ENCODE peak calls at places on chromosomes 7 and 10, in six cellular contexts. U is tibial artery, J is mucosa of descending colon, Q is osteoblast, A is small intestine, W is cardiac fibroblast. X is an unnamed sample.

GRCh38 chr10:110947061-110947595 is 27.7 kb downstream of the SHOC2 start:
- DNase-seq in U (no peak), J (no peak), Q (no peak), A (no peak), W (peak), X (peak)

GRCh38 chr7:37230221-37230620 is 218.4 kb downstream of the ELMO1 start:
- DNase-seq in U (no peak), J (no peak), Q (no peak), A (no peak), W (no peak), X (no peak)

GRCh38 chr7:118232837-118233236 is 8.3 kb downstream of the ANKRD7 start:
- DNase-seq in U (no peak), J (no peak), Q (no peak), A (no peak), W (no peak), X (peak)

GRCh38 chr7:46544396-46545008 is 623.4 kb upstream of the IGFBP3 start:
- DNase-seq in U (no peak), J (no peak), Q (no peak), A (peak), W (peak), X (peak)

GRCh38 chr10:132329565-132330485 is 2.2 kb upstream of the LRRC27 start:
- DNase-seq in U (peak), J (peak), Q (peak), A (no peak), W (peak), X (no peak)

GRCh38 chr7:79182283-79182682 is 271.2 kb downstream of the MAGI2 start:
- DNase-seq in U (no peak), J (no peak), Q (no peak), A (no peak), W (peak), X (peak)

GRCh38 chr7:16563281-16564022 is 36.8 kb downstream of the LRRC72 start:
- DNase-seq in U (no peak), J (no peak), Q (peak), A (peak), W (peak), X (no peak)

GRCh38 chr10:131928248-131929095 is 27.7 kb downstream of the PPP2R2D start:
- DNase-seq in U (peak), J (no peak), Q (peak), A (no peak), W (peak), X (no peak)

GRCh38 chr10:7887417-7887816 is 69.1 kb downstream of the TAF3 start:
- DNase-seq in U (no peak), J (no peak), Q (peak), A (no peak), W (peak), X (no peak)

GRCh38 chr7:20316706-20317105 is 14.0 kb upstream of the ITGB8 start:
- DNase-seq in U (no peak), J (no peak), Q (no peak), A (no peak), W (no peak), X (no peak)

GRCh38 chr7:154231732-154232131 is 179.5 kb downstream of the DPP6 start:
- DNase-seq in U (no peak), J (no peak), Q (no peak), A (no peak), W (no peak), X (no peak)

GRCh38 chr10:124598196-124598595 is 136.6 kb downstream of the LHPP start:
- DNase-seq in U (no peak), J (no peak), Q (no peak), A (no peak), W (no peak), X (no peak)

GRCh38 chr7:132183822-132184380 is 392.4 kb downstream of the PLXNA4 start:
- DNase-seq in U (no peak), J (no peak), Q (no peak), A (no peak), W (no peak), X (no peak)

GRCh38 chr10:52249850-52250395 is 64.2 kb upstream of the DKK1 start:
- DNase-seq in U (no peak), J (no peak), Q (no peak), A (no peak), W (no peak), X (no peak)

GRCh38 chr10:52248697-52249306 is 65.3 kb upstream of the DKK1 start:
- DNase-seq in U (no peak), J (no peak), Q (no peak), A (no peak), W (no peak), X (no peak)

GRCh38 chr10:52250562-52250961 is 63.5 kb upstream of the DKK1 start:
- DNase-seq in U (no peak), J (no peak), Q (no peak), A (no peak), W (no peak), X (no peak)

GRCh38 chr10:52256832-52257691 is 57.0 kb upstream of the DKK1 start:
- DNase-seq in U (no peak), J (peak), Q (no peak), A (no peak), W (peak), X (peak)

GRCh38 chr10:52252322-52252721 is 61.8 kb upstream of the DKK1 start:
- DNase-seq in U (no peak), J (no peak), Q (no peak), A (no peak), W (no peak), X (no peak)
- H3K4me3 ChIP-seq in U (no peak), J (no peak), Q (no peak), A (no peak), W (no peak), X (no peak)

GRCh38 chr7:35248576-35249536 is 5.0 kb downstream of the TBX20 start:
- DNase-seq in U (no peak), J (no peak), Q (peak), A (no peak), W (no peak), X (no peak)
- H3K4me3 ChIP-seq in U (no peak), J (no peak), Q (no peak), A (no peak), W (peak), X (no peak)

GRCh38 chr7:155961241-155962190 is 149.3 kb upstream of the SHH start:
- DNase-seq in U (no peak), J (peak), Q (no peak), A (peak), W (no peak), X (peak)
- H3K4me3 ChIP-seq in U (no peak), J (no peak), Q (no peak), A (no peak), W (no peak), X (no peak)

GRCh38 chr10:3192856-3193635 is 20.5 kb upstream of the PITRM1 start:
- DNase-seq in U (no peak), J (peak), Q (peak), A (peak), W (peak), X (peak)
- H3K4me3 ChIP-seq in U (peak), J (no peak), Q (peak), A (no peak), W (peak), X (peak)

DNA sequence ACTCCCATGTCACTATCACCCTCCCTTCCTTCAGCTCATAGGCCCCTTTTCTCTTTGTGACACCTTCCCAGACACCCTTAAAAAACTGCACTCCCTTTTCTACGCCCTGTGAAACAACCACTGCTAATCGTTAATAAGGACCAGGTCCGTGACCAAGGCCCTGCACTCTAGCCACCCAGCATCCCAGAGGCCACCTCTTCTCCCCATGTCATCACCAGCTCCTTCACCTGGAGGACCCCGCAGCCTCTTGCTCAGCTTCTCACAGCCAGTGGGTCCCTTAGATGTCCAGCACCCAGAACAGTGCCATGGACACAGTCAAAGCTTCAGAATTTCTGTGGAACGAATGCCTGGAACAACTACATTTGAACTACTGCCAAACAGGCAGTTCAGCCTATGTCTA is 2.3 kb downstream of the PARD3 start:
- DNase-seq in U (no peak), J (no peak), Q (no peak), A (no peak), W (no peak), X (no peak)
- H3K4me3 ChIP-seq in U (no peak), J (no peak), Q (no peak), A (no peak), W (no peak), X (no peak)

DNA sequence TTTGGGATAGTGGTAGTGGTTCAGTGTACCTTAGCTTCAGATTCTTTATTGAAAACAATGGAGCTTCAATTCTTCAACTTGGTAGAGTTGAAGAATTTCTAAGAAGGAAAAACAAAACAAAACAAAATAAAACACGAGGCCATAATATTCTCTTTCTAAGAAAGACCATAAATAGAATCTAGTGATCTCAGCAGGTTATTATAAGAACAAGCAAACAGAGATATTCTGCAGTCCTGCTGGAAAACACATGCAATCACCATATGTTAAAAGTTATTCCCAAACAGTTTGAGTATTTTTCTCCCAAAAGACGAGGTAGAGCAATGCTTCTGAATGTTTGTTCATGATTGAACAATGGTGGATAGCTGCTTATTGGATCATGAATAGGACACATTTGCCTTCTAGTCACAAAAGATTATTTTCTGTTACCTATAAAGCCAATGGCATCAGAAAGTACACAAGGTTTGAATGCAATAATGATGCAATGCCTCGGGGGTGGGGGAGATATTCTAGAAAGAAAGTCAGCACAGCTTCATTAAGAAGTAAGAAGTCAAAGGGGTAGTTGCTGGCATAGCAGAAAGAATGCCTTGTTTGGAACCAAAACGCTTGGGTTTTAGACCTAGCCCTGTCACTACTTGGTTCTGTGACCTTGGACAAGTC is 59.3 kb downstream of the CREB3L2 start:
- DNase-seq in U (no peak), J (no peak), Q (no peak), A (no peak), W (no peak), X (no peak)
- H3K4me3 ChIP-seq in U (no peak), J (no peak), Q (no peak), A (no peak), W (no peak), X (no peak)

DNA sequence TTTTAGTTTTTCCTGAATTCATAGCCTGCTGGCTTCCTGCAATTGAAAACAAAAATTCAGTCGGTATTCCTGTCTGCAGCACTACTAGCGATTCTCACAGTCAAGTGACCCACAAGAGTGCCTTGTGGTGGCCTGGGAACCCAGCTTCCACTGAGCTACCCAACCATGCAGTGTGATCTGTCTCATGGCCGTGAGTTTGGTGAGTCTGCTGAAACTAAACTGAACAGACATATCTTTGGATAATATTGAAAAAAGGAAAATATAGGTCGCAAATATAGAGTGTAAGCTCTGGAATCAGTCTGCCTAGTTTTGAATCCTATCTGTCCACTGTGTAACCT is 18.1 kb downstream of the ZNF786 start:
- DNase-seq in U (no peak), J (no peak), Q (no peak), A (no peak), W (no peak), X (no peak)
- H3K4me3 ChIP-seq in U (no peak), J (no peak), Q (no peak), A (no peak), W (no peak), X (no peak)

DNA sequence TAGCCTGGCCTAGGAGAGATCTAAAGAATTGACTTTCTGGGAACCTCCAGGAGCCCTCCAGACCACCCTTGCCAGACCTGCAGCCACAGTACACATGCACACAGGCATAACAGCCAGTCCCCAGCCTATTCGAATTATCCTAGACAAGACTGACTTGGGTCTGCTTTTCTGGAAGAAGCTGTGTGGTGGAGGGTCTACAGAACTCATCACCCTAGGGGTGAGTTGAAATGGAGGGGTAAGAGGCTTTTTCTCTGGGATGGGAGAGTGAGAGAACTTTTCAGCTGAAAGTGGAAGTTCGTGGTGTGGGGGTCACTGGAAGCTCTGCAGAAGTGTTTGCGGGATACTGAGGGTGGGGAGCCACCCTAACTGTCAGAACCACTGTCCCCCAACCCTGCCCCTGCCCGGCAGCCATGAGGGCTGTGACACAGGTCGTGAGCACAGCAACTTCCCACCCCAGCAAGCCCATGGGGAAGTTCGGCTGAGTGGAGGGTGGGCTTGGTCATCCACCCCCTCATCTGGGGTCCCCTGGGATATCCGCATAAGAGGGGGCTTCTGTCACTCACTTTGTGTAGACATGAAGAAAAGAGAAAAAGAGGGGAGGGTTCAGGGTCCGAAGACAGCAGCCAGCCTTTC is 7.8 kb downstream of the TLX1 start:
- DNase-seq in U (no peak), J (no peak), Q (no peak), A (no peak), W (no peak), X (no peak)
- H3K4me3 ChIP-seq in U (no peak), J (no peak), Q (no peak), A (no peak), W (no peak), X (no peak)